ENCODE peak calls at places on chromosomes 3 and 15, in ten cellular contexts. I, S, U, R, D, X, O, H, A and M are unnamed samples.

GRCh38 chr3:170560296-170560695 is 25.6 kb downstream of the SLC7A14 start:
- DNase-seq in I (no peak), S (no peak), U (no peak), R (no peak), D (no peak), X (no peak), O (no peak), H (no peak), A (no peak), M (no peak)

GRCh38 chr3:170431054-170431453 is 12.4 kb downstream of the CLDN11 start:
- DNase-seq in I (no peak), S (no peak), U (no peak), R (no peak), D (no peak), X (no peak), O (no peak), H (no peak), A (no peak), M (no peak)

GRCh38 chr3:159616234-159616825 is 372.3 kb upstream of the IL12A start:
- DNase-seq in I (no peak), S (no peak), U (peak; percentile 55), R (peak; percentile 47), D (peak; percentile 62), X (peak; percentile 68), O (peak; percentile 66), H (peak; percentile 54), A (no peak), M (no peak)

GRCh38 chr3:63043631-63044030 is 168.4 kb upstream of the CADPS start:
- DNase-seq in I (peak; percentile 46), S (no peak), U (peak; percentile 21), R (no peak), D (no peak), X (no peak), O (peak; percentile 29), H (peak; percentile 47), A (no peak), M (no peak)

GRCh38 chr3:127093312-127093711 is 99.6 kb upstream of the PRR23E start:
- DNase-seq in I (no peak), S (no peak), U (no peak), R (no peak), D (no peak), X (no peak), O (no peak), H (no peak), A (no peak), M (no peak)

GRCh38 chr3:136893848-136894443 is 31.9 kb downstream of the NCK1 start:
- DNase-seq in I (no peak), S (no peak), U (no peak), R (no peak), D (peak; percentile 39), X (peak; percentile 92), O (peak; percentile 80), H (peak; percentile 16), A (peak; percentile 12), M (no peak)

GRCh38 chr3:10919636-10920035 is 72.9 kb upstream of the SLC6A1 start:
- DNase-seq in I (no peak), S (no peak), U (no peak), R (no peak), D (no peak), X (no peak), O (no peak), H (no peak), A (no peak), M (no peak)

GRCh38 chr3:50372349-50372748 is 13.0 kb upstream of the TMEM115 start:
- DNase-seq in I (no peak), S (no peak), U (peak; percentile 75), R (no peak), D (no peak), X (no peak), O (no peak), H (no peak), A (no peak), M (no peak)

GRCh38 chr3:9583792-9584191 is 30.2 kb upstream of the LHFPL4 start:
- DNase-seq in I (no peak), S (no peak), U (no peak), R (no peak), D (no peak), X (no peak), O (no peak), H (no peak), A (no peak), M (no peak)

GRCh38 chr3:73563896-73564582 is 60.7 kb downstream of the PDZRN3 start:
- DNase-seq in I (no peak), S (no peak), U (no peak), R (no peak), D (no peak), X (peak; percentile 49), O (peak; percentile 65), H (peak; percentile 17), A (no peak), M (no peak)

GRCh38 chr3:72279631-72280041 is 494.7 kb upstream of the PROK2 start:
- DNase-seq in I (no peak), S (no peak), U (no peak), R (no peak), D (peak; percentile 11), X (no peak), O (no peak), H (no peak), A (no peak), M (no peak)

GRCh38 chr3:27311400-27311799 is 57.8 kb downstream of the NEK10 start:
- DNase-seq in I (no peak), S (no peak), U (no peak), R (no peak), D (peak; percentile 64), X (peak; percentile 96), O (peak; percentile 90), H (peak; percentile 94), A (peak; percentile 27), M (no peak)

GRCh38 chr15:24039683-24040082 is 352.6 kb upstream of the NDN start:
- DNase-seq in I (no peak), S (no peak), U (no peak), R (no peak), D (no peak), X (no peak), O (no peak), H (no peak), A (no peak), M (no peak)

GRCh38 chr3:51712511-51712931 is 5.7 kb downstream of the GRM2 start:
- DNase-seq in I (no peak), S (no peak), U (no peak), R (no peak), D (no peak), X (no peak), O (no peak), H (no peak), A (no peak), M (no peak)

GRCh38 chr15:79208179-79208578 is 74.3 kb upstream of the ANKRD34C start:
- DNase-seq in I (no peak), S (no peak), U (no peak), R (no peak), D (no peak), X (no peak), O (no peak), H (no peak), A (no peak), M (no peak)

GRCh38 chr15:79206940-79207339 is 75.6 kb upstream of the ANKRD34C start:
- DNase-seq in I (no peak), S (no peak), U (no peak), R (no peak), D (no peak), X (no peak), O (no peak), H (no peak), A (no peak), M (no peak)

GRCh38 chr15:79209116-79209515 is 73.4 kb upstream of the ANKRD34C start:
- DNase-seq in I (no peak), S (no peak), U (no peak), R (no peak), D (no peak), X (no peak), O (no peak), H (no peak), A (peak; percentile 27), M (no peak)

GRCh38 chr15:79212589-79213139 is 69.9 kb upstream of the ANKRD34C start:
- DNase-seq in I (no peak), S (no peak), U (no peak), R (no peak), D (no peak), X (no peak), O (no peak), H (no peak), A (no peak), M (no peak)

GRCh38 chr15:79209690-79210089 is 72.8 kb upstream of the ANKRD34C start:
- DNase-seq in I (no peak), S (no peak), U (no peak), R (no peak), D (no peak), X (no peak), O (no peak), H (no peak), A (no peak), M (no peak)
- TF ChIP-seq CTCF in I (no peak), S (no peak), U (no peak), R (no peak), D (no peak), X (no peak), O (no peak), H (peak; percentile 37), A (no peak), M (no peak)

GRCh38 chr3:43012189-43012588 is 33.1 kb downstream of the GASK1A start:
- DNase-seq in I (no peak), S (no peak), U (no peak), R (no peak), D (no peak), X (no peak), O (no peak), H (no peak), A (no peak), M (no peak)
- TF ChIP-seq CTCF in I (no peak), S (no peak), U (no peak), R (no peak), D (no peak), X (no peak), O (no peak), H (no peak), A (no peak), M (no peak)

DNA sequence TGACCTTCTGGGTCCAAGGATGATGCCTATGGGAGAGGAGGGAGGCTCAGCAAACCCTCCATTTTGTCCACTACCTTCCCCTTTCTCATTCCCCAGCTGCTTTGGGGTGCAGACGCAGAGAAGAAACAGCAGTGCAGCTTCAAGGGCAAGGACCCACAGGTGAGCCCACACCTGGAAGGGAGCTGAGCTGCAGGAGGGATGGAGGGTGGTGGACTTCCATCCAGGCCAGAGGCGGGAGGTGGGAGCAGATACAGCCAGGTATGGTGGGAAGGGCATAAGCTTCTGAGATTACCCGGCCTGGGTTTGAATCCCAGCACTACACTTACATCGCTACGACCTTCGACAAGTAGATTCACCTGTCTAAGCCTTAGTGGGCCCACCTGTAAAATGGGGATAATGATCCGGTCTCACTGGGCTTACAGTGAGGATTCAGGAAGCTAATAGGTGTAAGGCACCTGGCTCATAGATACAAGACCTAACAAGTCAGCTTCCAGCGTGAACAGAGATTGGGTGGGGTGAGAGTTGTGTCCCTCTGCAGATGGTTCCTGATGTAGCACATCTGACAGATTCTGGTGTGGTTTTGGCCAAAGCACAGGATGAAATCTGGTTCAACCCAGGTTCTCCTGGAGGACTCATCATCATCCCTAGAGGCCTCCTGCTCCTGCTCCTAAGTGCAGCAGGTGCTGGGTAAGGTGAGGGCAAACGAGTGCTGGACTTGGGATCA is 15.9 kb downstream of the CIB1 start:
- DNase-seq in I (no peak), S (no peak), U (no peak), R (no peak), D (no peak), X (no peak), O (no peak), H (no peak), A (no peak), M (no peak)
- TF ChIP-seq CTCF in I (no peak), S (no peak), U (no peak), R (no peak), D (no peak), X (no peak), O (no peak), H (no peak), A (no peak), M (no peak)

GRCh38 chr3:17143893-17144664 is 259.3 kb downstream of the PLCL2 start:
- DNase-seq in I (no peak), S (no peak), U (no peak), R (no peak), D (no peak), X (no peak), O (no peak), H (no peak), A (no peak), M (no peak)
- TF ChIP-seq CTCF in I (no peak), S (no peak), U (no peak), R (no peak), D (no peak), X (no peak), O (no peak), H (no peak), A (no peak), M (no peak)